ENCODE peak calls at places on chromosomes 12 and 14, in ten cellular contexts. One of them, this sample, is unnamed.

GRCh38 chr12:15011162-15011561 is 38.3 kb downstream of the PDE6H start:
- DNase-seq in T-helper 1 cell: no peak
- DNase-seq in NCI-H1694: no peak
- DNase-seq in NCI-H2081: no peak
- DNase-seq in cardiac fibroblast: no peak
- DNase-seq in WTC11: no peak
- DNase-seq in progenitor cell of endocrine pancreas: no peak
- DNase-seq in RWPE1: no peak
- DNase-seq in smooth muscle cell of the brain vasculature: no peak
- DNase-seq in lung: no peak
- DNase-seq in this sample: no peak

GRCh38 chr14:39381366-39381765 is 50.9 kb downstream of the FBXO33 start:
- DNase-seq in T-helper 1 cell: no peak
- DNase-seq in NCI-H1694: no peak
- DNase-seq in NCI-H2081: no peak
- DNase-seq in cardiac fibroblast: no peak
- DNase-seq in WTC11: no peak
- DNase-seq in progenitor cell of endocrine pancreas: no peak
- DNase-seq in RWPE1: no peak
- DNase-seq in smooth muscle cell of the brain vasculature: no peak
- DNase-seq in lung: no peak
- DNase-seq in this sample: no peak

GRCh38 chr14:81517798-81518398 is 15.8 kb downstream of the SEL1L start:
- DNase-seq in T-helper 1 cell: no peak
- DNase-seq in NCI-H1694: no peak
- DNase-seq in NCI-H2081: no peak
- DNase-seq in cardiac fibroblast: peak
- DNase-seq in WTC11: no peak
- DNase-seq in progenitor cell of endocrine pancreas: no peak
- DNase-seq in RWPE1: no peak
- DNase-seq in smooth muscle cell of the brain vasculature: no peak
- DNase-seq in lung: no peak
- DNase-seq in this sample: peak

GRCh38 chr14:85514487-85514886 is 15.5 kb upstream of the FLRT2 start:
- DNase-seq in T-helper 1 cell: no peak
- DNase-seq in NCI-H1694: no peak
- DNase-seq in NCI-H2081: no peak
- DNase-seq in cardiac fibroblast: no peak
- DNase-seq in WTC11: no peak
- DNase-seq in progenitor cell of endocrine pancreas: no peak
- DNase-seq in RWPE1: no peak
- DNase-seq in smooth muscle cell of the brain vasculature: no peak
- DNase-seq in lung: no peak
- DNase-seq in this sample: no peak

GRCh38 chr14:88961214-88961613 is 136.8 kb downstream of the TTC8 start:
- DNase-seq in T-helper 1 cell: no peak
- DNase-seq in NCI-H1694: no peak
- DNase-seq in NCI-H2081: no peak
- DNase-seq in cardiac fibroblast: no peak
- DNase-seq in WTC11: no peak
- DNase-seq in progenitor cell of endocrine pancreas: no peak
- DNase-seq in RWPE1: no peak
- DNase-seq in smooth muscle cell of the brain vasculature: no peak
- DNase-seq in lung: no peak
- DNase-seq in this sample: no peak

GRCh38 chr14:96843137-96843536 is 46.0 kb downstream of the VRK1 start:
- DNase-seq in T-helper 1 cell: no peak
- DNase-seq in NCI-H1694: no peak
- DNase-seq in NCI-H2081: no peak
- DNase-seq in cardiac fibroblast: no peak
- DNase-seq in WTC11: no peak
- DNase-seq in progenitor cell of endocrine pancreas: no peak
- DNase-seq in RWPE1: no peak
- DNase-seq in smooth muscle cell of the brain vasculature: no peak
- DNase-seq in lung: no peak
- DNase-seq in this sample: no peak

GRCh38 chr12:3527181-3527580 is 36.2 kb downstream of the PRMT8 start:
- DNase-seq in T-helper 1 cell: no peak
- DNase-seq in NCI-H1694: no peak
- DNase-seq in NCI-H2081: no peak
- DNase-seq in cardiac fibroblast: peak
- DNase-seq in WTC11: no peak
- DNase-seq in progenitor cell of endocrine pancreas: no peak
- DNase-seq in RWPE1: peak
- DNase-seq in smooth muscle cell of the brain vasculature: no peak
- DNase-seq in lung: no peak
- DNase-seq in this sample: no peak

GRCh38 chr12:2118061-2118460 is 65.3 kb downstream of the CACNA1C start:
- DNase-seq in T-helper 1 cell: no peak
- DNase-seq in NCI-H1694: no peak
- DNase-seq in NCI-H2081: no peak
- DNase-seq in cardiac fibroblast: no peak
- DNase-seq in WTC11: peak
- DNase-seq in progenitor cell of endocrine pancreas: no peak
- DNase-seq in RWPE1: no peak
- DNase-seq in smooth muscle cell of the brain vasculature: no peak
- DNase-seq in lung: no peak
- DNase-seq in this sample: peak

GRCh38 chr12:51847830-51848727 is at the start of gene FIGNL2:
- DNase-seq in T-helper 1 cell: no peak
- DNase-seq in NCI-H1694: no peak
- DNase-seq in NCI-H2081: no peak
- DNase-seq in cardiac fibroblast: no peak
- DNase-seq in WTC11: peak
- DNase-seq in progenitor cell of endocrine pancreas: peak
- DNase-seq in RWPE1: no peak
- DNase-seq in smooth muscle cell of the brain vasculature: no peak
- DNase-seq in lung: no peak
- DNase-seq in this sample: no peak

This sample was measured in posterior vena cava.